ENCODE peak calls at places on chromosomes 1 and 21, in four cellular contexts. One of them, this sample, is unnamed.

GRCh38 chr1:101996830-101997485 is at the start of gene OLFM3:
- DNase-seq in stomach: no peak
- DNase-seq in AG04450: no peak
- DNase-seq in MM.1S: no peak
- DNase-seq in this sample: peak; percentile 1

GRCh38 chr1:57229998-57230397 is 193.9 kb downstream of the DAB1 start:
- DNase-seq in AG04450: no peak
- DNase-seq in MM.1S: no peak
- DNase-seq in stomach: no peak
- DNase-seq in this sample: no peak

GRCh38 chr1:26994772-26995625 is 1.5 kb downstream of the TRNP1 start:
- DNase-seq in stomach: no peak
- DNase-seq in AG04450: no peak
- DNase-seq in MM.1S: no peak
- DNase-seq in this sample: no peak

GRCh38 chr1:22829001-22829989 is 118.7 kb downstream of the EPHB2 start:
- DNase-seq in stomach: no peak
- DNase-seq in AG04450: no peak
- DNase-seq in MM.1S: no peak
- DNase-seq in this sample: no peak

GRCh38 chr1:218211241-218211640 is 73.9 kb upstream of the RRP15 start:
- DNase-seq in MM.1S: no peak
- DNase-seq in AG04450: no peak
- DNase-seq in stomach: no peak
- DNase-seq in this sample: no peak

GRCh38 chr1:115222616-115223402 is 115.2 kb downstream of the NGF start:
- DNase-seq in MM.1S: no peak
- DNase-seq in AG04450: no peak
- DNase-seq in stomach: no peak
- DNase-seq in this sample: no peak

GRCh38 chr1:212607206-212607923 is 1.2 kb upstream of the ATF3 start:
- DNase-seq in MM.1S: peak; percentile 82
- DNase-seq in AG04450: no peak
- DNase-seq in stomach: peak; percentile 43
- DNase-seq in this sample: no peak

GRCh38 chr1:181100015-181100905 is 11.8 kb downstream of the IER5 start:
- DNase-seq in AG04450: no peak
- DNase-seq in stomach: no peak
- DNase-seq in MM.1S: no peak
- DNase-seq in this sample: no peak

GRCh38 chr1:218459878-218460277 is 114.7 kb downstream of the TGFB2 start:
- DNase-seq in stomach: no peak
- DNase-seq in MM.1S: peak; percentile 95
- DNase-seq in AG04450: peak; percentile 44
- DNase-seq in this sample: no peak

GRCh38 chr1:233440952-233441401 is 113.5 kb downstream of the MAP3K21 start:
- DNase-seq in MM.1S: peak; percentile 85
- DNase-seq in stomach: no peak
- DNase-seq in AG04450: no peak
- DNase-seq in this sample: peak; percentile 72

GRCh38 chr1:53638641-53639035 is 100.3 kb downstream of the GLIS1 start:
- DNase-seq in AG04450: no peak
- DNase-seq in MM.1S: no peak
- DNase-seq in stomach: peak; percentile 24
- DNase-seq in this sample: no peak

GRCh38 chr1:231733063-231733462 is 106.5 kb downstream of the DISC1 start:
- DNase-seq in MM.1S: no peak
- DNase-seq in stomach: no peak
- DNase-seq in AG04450: no peak
- DNase-seq in this sample: no peak

GRCh38 chr1:204258213-204259115 is 44.7 kb upstream of the GOLT1A start:
- DNase-seq in MM.1S: peak; percentile 46
- DNase-seq in AG04450: peak; percentile 20
- DNase-seq in stomach: peak; percentile 67
- DNase-seq in this sample: no peak

GRCh38 chr1:205500240-205501218 is 3.9 kb upstream of the CDK18 start:
- DNase-seq in AG04450: no peak
- DNase-seq in MM.1S: no peak
- DNase-seq in stomach: no peak
- DNase-seq in this sample: no peak

GRCh38 chr1:3610165-3610822 is 1.0 kb downstream of the MEGF6 start:
- DNase-seq in stomach: no peak
- DNase-seq in AG04450: no peak
- DNase-seq in MM.1S: no peak
- DNase-seq in this sample: no peak

GRCh38 chr1:20587639-20588017 is 1.3 kb upstream of the CDA start:
- DNase-seq in AG04450: no peak
- DNase-seq in stomach: no peak
- DNase-seq in MM.1S: no peak
- DNase-seq in this sample: no peak

GRCh38 chr1:66596191-66596590 is 62.2 kb downstream of the SGIP1 start:
- DNase-seq in MM.1S: no peak
- DNase-seq in stomach: no peak
- DNase-seq in AG04450: no peak
- DNase-seq in this sample: no peak

GRCh38 chr1:145872421-145872891 is 13.2 kb downstream of the ANKRD35 start:
- DNase-seq in MM.1S: no peak
- DNase-seq in AG04450: no peak
- DNase-seq in stomach: peak; percentile 45
- DNase-seq in this sample: no peak

GRCh38 chr1:10734900-10735602 is 61.4 kb downstream of the CASZ1 start:
- DNase-seq in AG04450: no peak
- DNase-seq in stomach: no peak
- DNase-seq in MM.1S: no peak
- DNase-seq in this sample: no peak

GRCh38 chr1:160284220-160284781 is 632 bp downstream of the PEX19 start:
- DNase-seq in AG04450: peak; percentile 27
- DNase-seq in stomach: peak; percentile 28
- DNase-seq in MM.1S: peak; percentile 51
- DNase-seq in this sample: peak; percentile 12

GRCh38 chr1:9510130-9510529 is 29.1 kb upstream of the SLC25A33 start:
- DNase-seq in AG04450: no peak
- DNase-seq in stomach: no peak
- DNase-seq in MM.1S: no peak
- DNase-seq in this sample: no peak

GRCh38 chr1:63730211-63730610 is 43.6 kb upstream of the ROR1 start:
- DNase-seq in MM.1S: no peak
- DNase-seq in stomach: no peak
- DNase-seq in AG04450: no peak
- DNase-seq in this sample: no peak

GRCh38 chr1:237261198-237261597 is 219.2 kb downstream of the RYR2 start:
- DNase-seq in AG04450: no peak
- DNase-seq in MM.1S: no peak
- DNase-seq in stomach: no peak
- DNase-seq in this sample: no peak

GRCh38 chr1:207397525-207397926 is 56.6 kb upstream of the CR2 start:
- DNase-seq in AG04450: no peak
- DNase-seq in stomach: no peak
- DNase-seq in MM.1S: no peak
- DNase-seq in this sample: no peak

GRCh38 chr1:244046907-244047738 is 4.0 kb upstream of the ZBTB18 start:
- DNase-seq in AG04450: no peak
- DNase-seq in stomach: no peak
- DNase-seq in MM.1S: peak; percentile 13
- DNase-seq in this sample: peak; percentile 10

GRCh38 chr1:156961709-156962108 is 41.3 kb downstream of the LRRC71 start:
- DNase-seq in stomach: no peak
- DNase-seq in AG04450: no peak
- DNase-seq in MM.1S: peak; percentile 47
- DNase-seq in this sample: peak; percentile 85

GRCh38 chr1:196558424-196558823 is 49.8 kb downstream of the KCNT2 start:
- DNase-seq in stomach: no peak
- DNase-seq in MM.1S: peak; percentile 84
- DNase-seq in AG04450: peak; percentile 6
- DNase-seq in this sample: no peak

GRCh38 chr1:153682730-153683129 is 4.2 kb downstream of the NPR1 start:
- DNase-seq in AG04450: no peak
- DNase-seq in MM.1S: no peak
- DNase-seq in stomach: no peak
- DNase-seq in this sample: no peak

GRCh38 chr1:11065796-11066195 is 6.0 kb upstream of the SRM start:
- DNase-seq in AG04450: no peak
- DNase-seq in MM.1S: no peak
- DNase-seq in stomach: no peak
- DNase-seq in this sample: no peak

GRCh38 chr1:195529881-195530280 is 1078.4 kb downstream of the KCNT2 start:
- DNase-seq in AG04450: no peak
- DNase-seq in stomach: no peak
- DNase-seq in MM.1S: no peak
- DNase-seq in this sample: no peak

GRCh38 chr1:34763142-34763781 is 3.7 kb downstream of the GJB4 start:
- DNase-seq in AG04450: no peak
- DNase-seq in MM.1S: no peak
- DNase-seq in stomach: no peak
- DNase-seq in this sample: no peak

GRCh38 chr1:212635141-212635601 is 26.6 kb downstream of the ATF3 start:
- DNase-seq in stomach: no peak
- DNase-seq in AG04450: no peak
- DNase-seq in MM.1S: peak; percentile 94
- DNase-seq in this sample: peak; percentile 51

GRCh38 chr1:214658785-214659184 is 55.8 kb downstream of the CENPF start:
- DNase-seq in MM.1S: no peak
- DNase-seq in stomach: no peak
- DNase-seq in AG04450: no peak
- DNase-seq in this sample: no peak

GRCh38 chr1:159798893-159799292 is 3.3 kb upstream of the FCRL6 start:
- DNase-seq in AG04450: peak; percentile 66
- DNase-seq in MM.1S: peak; percentile 67
- DNase-seq in stomach: peak; percentile 74
- DNase-seq in this sample: peak; percentile 56

GRCh38 chr21:44052071-44052829 is 40.1 kb downstream of the TRAPPC10 start:
- DNase-seq in MM.1S: no peak
- DNase-seq in stomach: no peak
- DNase-seq in AG04450: no peak
- DNase-seq in this sample: no peak

GRCh38 chr21:46128106-46128982 is 27.0 kb downstream of the FTCD start:
- DNase-seq in stomach: no peak
- DNase-seq in MM.1S: no peak
- DNase-seq in AG04450: no peak
- DNase-seq in this sample: no peak
- H3K4me3 ChIP-seq in stomach: no peak overlapping the region
- H3K4me3 ChIP-seq in MM.1S: no peak overlapping the region
- H3K4me3 ChIP-seq in AG04450: no peak overlapping the region
- H3K4me3 ChIP-seq in this sample: no peak overlapping the region

GRCh38 chr1:109912873-109913272 is 2.2 kb downstream of the CSF1 start:
- DNase-seq in MM.1S: no peak
- DNase-seq in AG04450: no peak
- DNase-seq in stomach: no peak
- DNase-seq in this sample: no peak
- H3K4me3 ChIP-seq in MM.1S: no peak overlapping the region
- H3K4me3 ChIP-seq in AG04450: peak overlapping the region; percentile 98
- H3K4me3 ChIP-seq in stomach: peak overlapping the region; percentile 71
- H3K4me3 ChIP-seq in this sample: no peak overlapping the region

DNA sequence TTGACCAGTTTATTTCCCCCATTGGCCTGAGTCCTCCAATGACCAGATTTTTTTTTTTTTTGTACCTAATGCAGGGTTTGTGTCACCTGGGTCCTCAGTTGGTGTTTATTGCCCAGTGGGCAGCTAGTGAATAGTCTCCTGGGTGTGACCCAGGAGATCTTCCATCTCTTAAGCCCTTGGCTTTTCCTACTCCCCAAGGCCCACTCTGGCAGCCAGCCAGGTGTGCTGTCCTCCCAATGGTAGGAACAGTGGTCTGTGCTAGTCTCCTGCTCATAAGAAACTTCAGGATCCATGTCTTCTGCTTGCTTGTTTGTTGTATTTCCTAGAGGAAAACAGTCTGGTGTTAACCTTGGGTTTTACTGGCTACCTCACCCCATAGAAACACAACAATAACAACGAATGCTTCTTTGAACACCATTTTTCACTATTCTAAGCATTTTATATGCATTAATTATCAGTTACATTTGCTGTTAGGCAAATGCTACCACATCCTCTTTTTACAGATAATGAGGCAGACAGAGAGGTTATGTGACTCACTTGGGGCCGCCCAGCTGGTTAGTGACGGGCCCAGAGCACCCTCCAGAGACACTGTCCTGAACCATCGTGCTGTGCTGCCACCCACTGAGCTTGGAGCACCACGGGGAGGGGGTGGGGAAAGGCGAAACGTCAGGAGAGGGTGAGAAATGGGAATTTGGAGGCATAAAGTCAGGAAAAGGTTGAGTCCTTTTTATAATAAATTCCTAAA is 107.5 kb downstream of the HIVEP3 start:
- DNase-seq in stomach: no peak
- DNase-seq in MM.1S: no peak
- DNase-seq in AG04450: no peak
- DNase-seq in this sample: no peak
- H3K4me3 ChIP-seq in stomach: no peak overlapping the region
- H3K4me3 ChIP-seq in MM.1S: no peak overlapping the region
- H3K4me3 ChIP-seq in AG04450: no peak overlapping the region
- H3K4me3 ChIP-seq in this sample: no peak overlapping the region

GRCh38 chr1:185735667-185736105 is 1.5 kb downstream of the HMCN1 start:
- DNase-seq in MM.1S: peak; percentile 46
- DNase-seq in stomach: no peak
- DNase-seq in AG04450: no peak
- DNase-seq in this sample: no peak
- H3K4me3 ChIP-seq in MM.1S: peak overlapping the region; percentile 62
- H3K4me3 ChIP-seq in stomach: peak overlapping the region; percentile 51
- H3K4me3 ChIP-seq in AG04450: peak overlapping the region; percentile 64
- H3K4me3 ChIP-seq in this sample: no peak overlapping the region

DNA sequence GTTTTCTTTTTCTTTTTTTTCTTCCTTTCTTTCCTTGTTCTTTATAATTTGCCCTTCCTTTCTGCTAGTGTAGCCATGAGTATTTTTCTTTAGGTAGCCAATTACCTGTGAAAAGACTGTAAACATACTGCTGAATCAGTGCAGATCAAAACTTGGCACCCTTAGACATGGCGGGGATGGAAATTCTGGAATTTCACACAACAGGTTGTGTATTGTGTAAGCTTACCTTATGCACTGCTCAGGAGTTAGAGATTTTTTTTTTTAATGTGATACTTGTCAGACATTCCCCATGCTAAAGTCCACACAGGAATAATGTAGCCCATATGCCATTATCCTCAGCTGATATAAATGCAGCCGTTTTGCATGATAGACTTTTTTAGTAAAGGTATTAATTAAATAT is 1.8 kb downstream of the CEPT1 start:
- DNase-seq in stomach: no peak
- DNase-seq in AG04450: no peak
- DNase-seq in MM.1S: no peak
- DNase-seq in this sample: no peak
- H3K4me3 ChIP-seq in stomach: no peak overlapping the region
- H3K4me3 ChIP-seq in AG04450: peak overlapping the region; percentile 23
- H3K4me3 ChIP-seq in MM.1S: no peak overlapping the region
- H3K4me3 ChIP-seq in this sample: no peak overlapping the region

This sample was measured in Jurkat, Clone E6-1.